ENCODE peak calls at places on chromosomes 12 and 14, in ten cellular contexts. O is astrocyte of the cerebellum, Z is body of pancreas, Y is lower lobe of right lung, T is GM23248, G is neuronal stem cell, N is breast epithelium, B is fibroblast of pulmonary artery, K is heart right ventricle, H is lower leg skin. L is an unnamed sample.

GRCh38 chr14:53942970-53943750 is 13.5 kb downstream of the BMP4 start:
- DNase-seq in K (no peak), O (no peak), T (no peak), Y (no peak), H (no peak), N (no peak), Z (no peak), G (no peak), B (no peak), L (no peak)

GRCh38 chr12:1533205-1533601 is 61.2 kb downstream of the FBXL14 start:
- DNase-seq in O (no peak), T (peak; percentile 64), Y (no peak), Z (no peak), H (peak; percentile 65), G (no peak), B (no peak), N (no peak), K (no peak), L (no peak)

GRCh38 chr14:56224179-56224578 is 106.0 kb downstream of the PELI2 start:
- DNase-seq in N (no peak), T (no peak), K (no peak), G (no peak), Z (no peak), Y (no peak), O (no peak), B (no peak), H (no peak), L (no peak)

GRCh38 chr12:65449400-65449799 is 170.9 kb downstream of the MSRB3 start:
- DNase-seq in G (no peak), B (peak; percentile 21), N (no peak), H (no peak), Z (no peak), K (no peak), T (peak; percentile 67), O (peak; percentile 4), Y (no peak), L (peak; percentile 56)

GRCh38 chr12:119735079-119735478 is 67.1 kb downstream of the PRKAB1 start:
- DNase-seq in N (no peak), Z (no peak), O (no peak), H (no peak), T (no peak), Y (no peak), K (no peak), B (no peak), G (no peak), L (no peak)

GRCh38 chr12:118271770-118272417 is 100.8 kb downstream of the TAOK3 start:
- DNase-seq in K (no peak), B (no peak), Y (no peak), H (no peak), T (no peak), G (no peak), Z (no peak), N (no peak), O (no peak), L (peak; percentile 92)

GRCh38 chr12:132427177-132427725 is 62.7 kb upstream of the FBRSL1 start:
- DNase-seq in K (no peak), Z (peak; percentile 67), H (no peak), O (no peak), N (no peak), G (no peak), T (no peak), B (no peak), Y (no peak), L (no peak)

GRCh38 chr14:61178226-61179060 is 102.7 kb downstream of the TMEM30B start:
- DNase-seq in Z (no peak), H (no peak), B (peak; percentile 95), Y (no peak), T (peak; percentile 92), O (peak; percentile 95), N (no peak), G (no peak), K (no peak), L (peak; percentile 94)

GRCh38 chr12:86950043-86950838 is 694.0 kb upstream of the MGAT4C start:
- DNase-seq in N (no peak), K (no peak), Y (no peak), Z (no peak), T (no peak), G (no peak), H (no peak), B (peak; percentile 5), O (no peak), L (no peak)

GRCh38 chr12:69925291-69925690 is 100.3 kb downstream of the MYRFL start:
- DNase-seq in G (no peak), H (no peak), O (no peak), B (no peak), N (no peak), K (no peak), Z (no peak), T (no peak), Y (no peak), L (no peak)
- H3K4me3 ChIP-seq in G (no peak overlapping the region), H (no peak overlapping the region), O (no peak overlapping the region), B (no peak overlapping the region), N (no peak overlapping the region), K (no peak overlapping the region), Z (no peak overlapping the region), T (no peak overlapping the region), Y (no peak overlapping the region), L (no peak overlapping the region)

GRCh38 chr12:57131896-57132744 is 3.8 kb downstream of the LRP1 start:
- DNase-seq in O (no peak), B (no peak), K (no peak), N (no peak), Y (no peak), Z (no peak), T (peak; percentile 60), H (no peak), G (no peak), L (no peak)
- H3K4me3 ChIP-seq in O (peak overlapping the region; percentile 90), B (peak overlapping the region; percentile 89), K (peak overlapping the region; percentile 75), N (peak overlapping the region; percentile 63), Y (peak overlapping the region; percentile 95), Z (no peak overlapping the region), T (peak overlapping the region; percentile 90), H (no peak overlapping the region), G (no peak overlapping the region), L (no peak overlapping the region)

GRCh38 chr12:52049286-52049685 is 2.0 kb upstream of the NR4A1 start:
- DNase-seq in Y (no peak), K (no peak), Z (no peak), N (no peak), O (no peak), B (no peak), T (no peak), H (no peak), G (no peak), L (no peak)

GRCh38 chr12:52050771-52051541 is at the start of gene NR4A1:
- DNase-seq in N (peak; percentile 99), K (peak; percentile 99), Z (peak; percentile 97), O (peak; percentile 84), B (peak; percentile 97), T (peak; percentile 99), G (peak; percentile 93), Y (peak; percentile 98), H (peak; percentile 100), L (peak; percentile 89)

GRCh38 chr12:52052471-52053186 is 1.4 kb downstream of the NR4A1 start:
- DNase-seq in K (no peak), Y (no peak), T (no peak), G (no peak), Z (peak; percentile 13), H (no peak), O (no peak), N (no peak), B (peak; percentile 65), L (peak; percentile 54)

GRCh38 chr12:52049688-52050087 is 1.6 kb upstream of the NR4A1 start:
- DNase-seq in N (no peak), H (no peak), B (no peak), G (no peak), Z (no peak), K (no peak), T (no peak), O (no peak), Y (no peak), L (no peak)

GRCh38 chr12:52050116-52050770 is 999 bp upstream of the NR4A1 start:
- DNase-seq in B (peak; percentile 68), T (no peak), N (no peak), G (no peak), Z (peak; percentile 62), H (peak; percentile 94), Y (no peak), K (no peak), O (no peak), L (no peak)
- H3K4me3 ChIP-seq in B (peak overlapping the region; percentile 59), T (peak overlapping the region; percentile 85), N (peak overlapping the region; percentile 57), G (peak overlapping the region; percentile 38), Z (no peak overlapping the region), H (peak overlapping the region; percentile 41), Y (peak overlapping the region; percentile 58), K (peak overlapping the region; percentile 70), O (peak overlapping the region; percentile 57), L (peak overlapping the region; percentile 48)

GRCh38 chr14:24095196-24096068 is 1.3 kb downstream of the PCK2 start:
- DNase-seq in G (no peak), N (no peak), Z (no peak), T (peak; percentile 77), O (no peak), H (peak; percentile 92), K (no peak), B (peak; percentile 33), Y (peak; percentile 82), L (no peak)

GRCh38 chr14:24094839-24095195 is 706 bp downstream of the PCK2 start:
- DNase-seq in H (no peak), O (no peak), T (no peak), Z (peak; percentile 39), N (no peak), G (no peak), Y (no peak), B (no peak), K (no peak), L (no peak)

GRCh38 chr14:24092110-24092959 is 1.8 kb upstream of the PCK2 start:
- DNase-seq in O (no peak), N (no peak), K (no peak), B (no peak), Y (no peak), G (no peak), H (no peak), Z (peak; percentile 48), T (peak; percentile 20), L (no peak)

GRCh38 chr14:24092960-24093900 is 881 bp upstream of the PCK2 start:
- DNase-seq in T (no peak), B (no peak), Z (no peak), Y (no peak), K (no peak), H (no peak), N (no peak), G (no peak), O (no peak), L (no peak)

GRCh38 chr14:24093901-24094838 is at the start of gene PCK2:
- DNase-seq in Y (peak; percentile 98), N (peak; percentile 94), T (peak; percentile 96), H (peak; percentile 99), O (peak; percentile 31), K (peak; percentile 90), Z (peak; percentile 95), G (peak; percentile 81), B (peak; percentile 88), L (peak; percentile 92)
- H3K4me3 ChIP-seq in Y (peak within 1 kb of the TSS; percentile 94), N (peak within 1 kb of the TSS; percentile 91), T (peak within 1 kb of the TSS; percentile 94), H (peak within 1 kb of the TSS; percentile 73), O (peak within 1 kb of the TSS; percentile 73), K (peak within 1 kb of the TSS; percentile 93), Z (peak within 1 kb of the TSS; percentile 44), G (peak within 1 kb of the TSS; percentile 73), B (peak within 1 kb of the TSS; percentile 72), L (peak within 1 kb of the TSS; percentile 79)

GRCh38 chr12:53345486-53346195 is 9.5 kb upstream of the SP7 start:
- DNase-seq in B (peak; percentile 61), N (no peak), O (no peak), Y (no peak), K (peak; percentile 73), H (peak; percentile 89), Z (no peak), T (peak; percentile 72), G (no peak), L (no peak)
- H3K4me3 ChIP-seq in B (peak overlapping the region; percentile 65), N (peak overlapping the region; percentile 70), O (peak overlapping the region; percentile 38), Y (peak overlapping the region; percentile 78), K (peak overlapping the region; percentile 71), H (no peak overlapping the region), Z (no peak overlapping the region), T (peak overlapping the region; percentile 80), G (peak overlapping the region; percentile 49), L (no peak overlapping the region)

GRCh38 chr14:68795602-68796417 is 2.9 kb upstream of the ZFP36L1 start:
- DNase-seq in O (no peak), H (peak; percentile 96), T (peak; percentile 90), N (no peak), B (peak; percentile 82), K (peak; percentile 89), G (no peak), Y (peak; percentile 88), Z (peak; percentile 85), L (peak; percentile 84)
- H3K4me3 ChIP-seq in O (peak overlapping the region; percentile 99), H (peak overlapping the region; percentile 74), T (peak overlapping the region; percentile 80), N (peak overlapping the region; percentile 94), B (peak overlapping the region; percentile 100), K (peak overlapping the region; percentile 89), G (peak overlapping the region; percentile 92), Y (peak overlapping the region; percentile 86), Z (peak overlapping the region; percentile 64), L (peak overlapping the region; percentile 99)

L was measured in epithelial cell of esophagus.